ENCODE peak calls at places on chromosomes 3 and 15, in four cellular contexts. U is stimulated activated CD8-positive, alpha-beta memory T cell treated with anti-CD3 and anti-CD28 coated beads, Interleukin-12 subunit alpha, Interleukin-12 subunit beta, amount 100 ng/mL, for 4 hours; Z is GM04504; Q is lung. F is an unnamed sample.

GRCh38 chr3:106206165-106206564 is 337.4 kb upstream of the CBLB start:
- DNase-seq in Q (no peak), Z (peak), U (no peak), F (peak)

GRCh38 chr3:170585008-170585936 is 603 bp downstream of the SLC7A14 start:
- DNase-seq in Q (no peak), Z (no peak), U (no peak), F (no peak)

GRCh38 chr3:127226451-127226850 is 33.5 kb downstream of the PRR23E start:
- DNase-seq in Z (peak), Q (no peak), U (no peak), F (no peak)

GRCh38 chr3:40494698-40495097 is 11.1 kb upstream of the ZNF620 start:
- DNase-seq in Z (no peak), Q (no peak), U (no peak), F (no peak)

GRCh38 chr3:61250784-61251173 is 473 bp downstream of the FHIT start:
- DNase-seq in Q (peak), Z (no peak), U (no peak), F (no peak)

GRCh38 chr3:69090021-69090420 is 5.3 kb downstream of the ARL6IP5 start:
- DNase-seq in Z (peak), U (no peak), Q (no peak), F (peak)

GRCh38 chr3:188349276-188349962 is 195.5 kb downstream of the LPP start:
- DNase-seq in U (no peak), Z (no peak), Q (no peak), F (no peak)

GRCh38 chr3:193014961-193015360 is 97.3 kb upstream of the MB21D2 start:
- DNase-seq in U (no peak), Q (no peak), Z (no peak), F (no peak)

GRCh38 chr3:136928240-136928639 is 29.5 kb upstream of the IL20RB start:
- DNase-seq in U (no peak), Q (no peak), Z (no peak), F (no peak)

GRCh38 chr3:5341610-5342009 is 154.1 kb downstream of the EDEM1 start:
- DNase-seq in U (no peak), Z (no peak), Q (no peak), F (no peak)

GRCh38 chr3:15800327-15800726 is 2.5 kb upstream of the ANKRD28 start:
- DNase-seq in U (no peak), Z (no peak), Q (no peak), F (no peak)

GRCh38 chr15:65020419-65020818 is 9.0 kb downstream of the MTFMT start:
- DNase-seq in Q (no peak), Z (no peak), U (no peak), F (no peak)

GRCh38 chr15:70098170-70098460 is 398 bp upstream of the TLE3 start:
- DNase-seq in Z (no peak), Q (no peak), U (no peak), F (no peak)

GRCh38 chr15:80998252-80998651 is 2.5 kb upstream of the TLNRD1 start:
- DNase-seq in Z (no peak), Q (no peak), U (no peak), F (no peak)

GRCh38 chr15:76199106-76200082 is 111.9 kb downstream of the ETFA start:
- DNase-seq in Z (peak), Q (no peak), U (no peak), F (peak)

GRCh38 chr15:65939901-65940617 is 70.8 kb downstream of the RAB11A start:
- DNase-seq in Q (peak), Z (peak), U (no peak), F (no peak)

GRCh38 chr15:67755936-67756335 is 69.4 kb upstream of the SKOR1 start:
- DNase-seq in Z (no peak), Q (no peak), U (no peak), F (no peak)

GRCh38 chr15:52784799-52785671 is 5.1 kb downstream of the ONECUT1 start:
- DNase-seq in U (no peak), Z (no peak), Q (no peak), F (no peak)

GRCh38 chr15:76336254-76337046 is at the start of gene ISL2:
- DNase-seq in Q (peak), U (no peak), Z (peak), F (peak)

GRCh38 chr3:55988905-55989304 is 479.4 kb downstream of the ERC2 start:
- DNase-seq in Z (no peak), U (no peak), Q (no peak), F (no peak)

GRCh38 chr3:58287354-58287753 is 18.7 kb upstream of the RPP14 start:
- DNase-seq in Q (no peak), Z (no peak), U (no peak), F (no peak)

GRCh38 chr3:134682196-134682880 is 31.5 kb upstream of the KY start:
- DNase-seq in Z (no peak), U (no peak), Q (no peak), F (no peak)

GRCh38 chr15:36807134-36807764 is 227.8 kb downstream of the CDIN1 start:
- DNase-seq in Z (no peak), U (no peak), Q (no peak), F (no peak)

GRCh38 chr3:106740116-106740515 is 637.1 kb upstream of the CCDC54 start:
- DNase-seq in U (no peak), Z (no peak), Q (no peak), F (peak)

GRCh38 chr3:52339612-52340011 is 23.5 kb downstream of the DNAH1 start:
- DNase-seq in Q (no peak), Z (peak), U (no peak), F (peak)

GRCh38 chr3:113035387-113035982 is 44.7 kb downstream of the GTPBP8 start:
- DNase-seq in U (no peak), Q (peak), Z (no peak), F (no peak)

GRCh38 chr3:78641703-78642102 is 1126.1 kb downstream of the ROBO1 start:
- DNase-seq in Z (no peak), Q (no peak), U (no peak), F (no peak)

GRCh38 chr3:195889843-195890407 is 18.4 kb downstream of the TNK2 start:
- DNase-seq in U (no peak), Q (no peak), Z (no peak), F (no peak)

F was measured in skeletal muscle cell.